ENCODE peak calls at places on chromosomes 3 and 15, in four cellular contexts. Q is K562, G is neural progenitor cell, N is MM.1S. O is an unnamed sample.

GRCh38 chr15:82709081-82709420 is 624 bp downstream of the AP3B2 start:
- DNase-seq in N (no peak), G (no peak), Q (no peak), O (peak; percentile 55)

GRCh38 chr3:170815340-170815739 is 54.7 kb downstream of the RPL22L1 start:
- DNase-seq in N (no peak), Q (peak; percentile 21), G (peak; percentile 55), O (peak; percentile 52)

GRCh38 chr3:7610634-7611033 is 749.7 kb downstream of the GRM7 start:
- DNase-seq in G (no peak), Q (no peak), N (no peak), O (no peak)

GRCh38 chr3:183692436-183692835 is 5.2 kb upstream of the YEATS2 start:
- DNase-seq in G (no peak), Q (no peak), N (no peak), O (no peak)

GRCh38 chr3:101928890-101929289 is 79.6 kb downstream of the NFKBIZ start:
- DNase-seq in N (no peak), Q (no peak), G (no peak), O (no peak)

GRCh38 chr3:17795733-17796132 is 53.3 kb upstream of the TBC1D5 start:
- DNase-seq in Q (no peak), G (no peak), N (no peak), O (no peak)

GRCh38 chr15:77599899-77600298 is 32.8 kb downstream of the LINGO1 start:
- DNase-seq in G (peak; percentile 52), N (peak; percentile 16), Q (peak; percentile 96), O (peak; percentile 79)

GRCh38 chr3:167489571-167489970 is 15.7 kb upstream of the SERPINI2 start:
- DNase-seq in N (no peak), G (no peak), Q (no peak), O (no peak)

GRCh38 chr3:36763850-36764703 is at the start of gene DCLK3:
- DNase-seq in G (peak; percentile 80), N (no peak), Q (no peak), O (peak; percentile 32)

GRCh38 chr15:48682949-48683651 is 37.6 kb upstream of the FBN1 start:
- DNase-seq in Q (no peak), G (no peak), N (no peak), O (no peak)

GRCh38 chr15:97747342-97747741 is 213.2 kb upstream of the ARRDC4 start:
- DNase-seq in G (no peak), N (no peak), Q (no peak), O (no peak)

GRCh38 chr15:65981837-65982696 is 112.8 kb downstream of the RAB11A start:
- DNase-seq in N (peak; percentile 37), G (peak; percentile 83), Q (peak; percentile 80), O (peak; percentile 37)

GRCh38 chr3:119322523-119323400 is 28.6 kb downstream of the ARHGAP31 start:
- DNase-seq in Q (peak; percentile 67), G (peak; percentile 82), N (peak; percentile 96), O (peak; percentile 92)

GRCh38 chr3:48594431-48595049 is 589 bp downstream of the COL7A1 start:
- DNase-seq in Q (no peak), N (no peak), G (peak; percentile 18), O (no peak)

GRCh38 chr15:70932397-70932796 is 39.8 kb downstream of the LRRC49 start:
- DNase-seq in N (no peak), G (no peak), Q (no peak), O (no peak)

GRCh38 chr3:185958626-185959025 is 20.8 kb upstream of the TRA2B start:
- DNase-seq in N (no peak), Q (no peak), G (no peak), O (no peak)

GRCh38 chr3:155991847-155992246 is 121.4 kb downstream of the GMPS start:
- DNase-seq in G (no peak), N (no peak), Q (no peak), O (no peak)

GRCh38 chr3:108394016-108394415 is 97.7 kb downstream of the HHLA2 start:
- DNase-seq in G (no peak), N (no peak), Q (no peak), O (no peak)

GRCh38 chr15:33119263-33119662 is 75.3 kb downstream of the FMN1 start:
- DNase-seq in N (no peak), Q (no peak), G (no peak), O (no peak)

DNA sequence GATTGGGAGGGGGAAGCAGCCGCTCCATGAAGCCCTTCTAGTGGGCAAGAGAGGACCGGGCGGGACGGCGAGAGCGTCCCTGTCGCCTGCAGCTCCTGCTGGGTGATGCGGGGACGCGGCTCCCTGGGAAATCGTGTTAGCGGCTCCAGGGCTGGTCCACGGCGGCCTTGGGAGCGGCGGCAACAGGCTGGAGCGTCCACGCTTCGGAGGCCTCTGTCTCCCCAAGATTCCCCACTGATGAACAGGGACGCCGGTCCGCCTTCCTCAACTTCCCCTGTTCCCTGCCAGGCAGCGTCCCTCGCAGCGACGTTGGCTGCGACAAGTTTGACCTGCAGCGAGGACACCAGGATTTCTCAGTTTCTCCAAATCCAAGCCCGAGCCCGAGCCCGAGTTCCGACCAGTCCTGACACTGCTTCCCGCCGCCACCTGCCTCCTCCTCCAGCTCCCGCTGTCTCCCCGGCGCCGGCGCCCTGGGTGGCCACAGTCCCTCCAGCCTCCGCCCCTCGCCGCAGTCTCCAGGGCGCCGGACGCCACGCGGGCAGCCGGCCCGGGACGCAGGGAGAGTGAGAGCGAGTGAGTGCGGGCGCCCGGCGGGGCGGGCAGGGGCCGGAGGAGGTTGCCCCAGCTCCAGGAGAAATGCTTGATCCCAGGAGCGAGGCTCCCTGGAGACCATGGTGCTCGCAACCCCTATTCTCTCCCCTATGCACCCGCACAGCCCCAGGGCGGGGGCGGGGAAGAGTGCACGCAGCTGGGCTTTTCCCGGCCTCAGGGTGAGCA is 78.1 kb upstream of the RNF7 start:
- DNase-seq in N (no peak), G (peak; percentile 78), Q (peak; percentile 29), O (peak; percentile 43)
- TF ChIP-seq EZH2 in N (no peak), G (peak; percentile 63), Q (no peak), O (no peak)

DNA sequence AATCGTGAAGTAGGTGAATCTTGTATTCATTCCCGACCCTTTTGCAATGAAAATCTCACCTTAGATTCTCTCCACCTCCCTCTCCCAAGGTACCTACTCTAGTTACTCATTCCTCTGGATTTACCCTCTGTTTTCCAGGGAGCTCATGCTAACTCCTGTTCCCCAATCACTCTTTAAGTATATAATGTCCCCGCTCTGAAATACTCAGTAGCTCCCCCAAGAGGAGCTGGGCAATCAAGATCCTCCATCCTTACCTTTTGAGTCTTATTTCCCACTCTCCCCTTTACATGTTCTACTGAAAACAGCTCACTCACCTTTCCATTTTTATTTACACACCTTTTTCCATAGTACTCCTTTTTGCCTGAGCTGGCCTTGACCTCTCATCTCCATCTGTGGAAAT is 599.9 kb downstream of the RBMS3 start:
- DNase-seq in N (no peak), Q (no peak), G (no peak), O (no peak)
- TF ChIP-seq CTCF in N (no peak), Q (no peak), G (peak; percentile 17), O (peak; percentile 13)

GRCh38 chr3:64114651-64115050 is 91.4 kb upstream of the PSMD6 start:
- DNase-seq in Q (no peak), N (no peak), G (no peak), O (no peak)
- TF ChIP-seq EZH2 in Q (no peak), N (no peak), G (no peak), O (no peak)

GRCh38 chr15:51938286-51938685 is 33.3 kb downstream of the LEO1 start:
- DNase-seq in Q (no peak), G (no peak), N (no peak), O (no peak)

GRCh38 chr15:51935466-51936118 is 36.0 kb downstream of the LEO1 start:
- DNase-seq in Q (no peak), G (no peak), N (no peak), O (no peak)

GRCh38 chr15:51931638-51932037 is 39.9 kb downstream of the LEO1 start:
- DNase-seq in Q (no peak), G (no peak), N (no peak), O (no peak)

GRCh38 chr15:51939216-51939615 is 32.4 kb downstream of the LEO1 start:
- DNase-seq in Q (no peak), G (no peak), N (no peak), O (no peak)

GRCh38 chr15:51936119-51936478 is 35.5 kb downstream of the LEO1 start:
- DNase-seq in Q (no peak), G (no peak), N (no peak), O (peak; percentile 8)
- TF ChIP-seq CTCF in Q (no peak), G (peak; percentile 18), N (no peak), O (peak; percentile 28)

O was measured in A673.